ENCODE peak calls at places on chromosomes 16 and 17, in ten cellular contexts. One of them, this sample, is unnamed.

GRCh38 chr17:69608808-69609494 is 194.5 kb downstream of the MAP2K6 start:
- DNase-seq in HEK293T: no peak
- DNase-seq in caudate nucleus: no peak
- DNase-seq in IMR-90: peak; percentile 96
- DNase-seq in CD4-positive, alpha-beta T cell: no peak
- DNase-seq in DMS79 treated with DMSO at 0.1 percent for 48 hours: no peak
- DNase-seq in GM10248: no peak
- DNase-seq in A549: peak; percentile 60
- DNase-seq in NCI-H1417: no peak
- DNase-seq in activated naive CD4-positive, alpha-beta T cell: no peak
- DNase-seq in this sample: no peak

GRCh38 chr17:72592242-72592966 is 471.6 kb downstream of the SOX9 start:
- DNase-seq in HEK293T: peak; percentile 96
- DNase-seq in caudate nucleus: peak; percentile 66
- DNase-seq in IMR-90: peak; percentile 84
- DNase-seq in CD4-positive, alpha-beta T cell: peak; percentile 10
- DNase-seq in DMS79 treated with DMSO at 0.1 percent for 48 hours: peak; percentile 55
- DNase-seq in GM10248: peak; percentile 77
- DNase-seq in A549: peak; percentile 90
- DNase-seq in NCI-H1417: peak; percentile 87
- DNase-seq in activated naive CD4-positive, alpha-beta T cell: no peak
- DNase-seq in this sample: peak; percentile 39

GRCh38 chr17:4934173-4934979 is 2.3 kb downstream of the GP1BA start:
- DNase-seq in HEK293T: no peak
- DNase-seq in caudate nucleus: no peak
- DNase-seq in IMR-90: peak; percentile 38
- DNase-seq in CD4-positive, alpha-beta T cell: no peak
- DNase-seq in DMS79 treated with DMSO at 0.1 percent for 48 hours: peak; percentile 67
- DNase-seq in GM10248: peak; percentile 46
- DNase-seq in A549: no peak
- DNase-seq in NCI-H1417: no peak
- DNase-seq in activated naive CD4-positive, alpha-beta T cell: no peak
- DNase-seq in this sample: peak; percentile 40

GRCh38 chr17:82545071-82545462 is 25.5 kb downstream of the FOXK2 start:
- DNase-seq in HEK293T: no peak
- DNase-seq in caudate nucleus: no peak
- DNase-seq in IMR-90: no peak
- DNase-seq in CD4-positive, alpha-beta T cell: no peak
- DNase-seq in DMS79 treated with DMSO at 0.1 percent for 48 hours: no peak
- DNase-seq in GM10248: no peak
- DNase-seq in A549: no peak
- DNase-seq in NCI-H1417: no peak
- DNase-seq in activated naive CD4-positive, alpha-beta T cell: no peak
- DNase-seq in this sample: no peak

GRCh38 chr17:48636177-48637018 is 10.2 kb upstream of the HOXB9 start:
- DNase-seq in HEK293T: peak; percentile 78
- DNase-seq in caudate nucleus: no peak
- DNase-seq in IMR-90: peak; percentile 48
- DNase-seq in CD4-positive, alpha-beta T cell: peak; percentile 45
- DNase-seq in DMS79 treated with DMSO at 0.1 percent for 48 hours: no peak
- DNase-seq in GM10248: peak; percentile 82
- DNase-seq in A549: peak; percentile 97
- DNase-seq in NCI-H1417: no peak
- DNase-seq in activated naive CD4-positive, alpha-beta T cell: no peak
- DNase-seq in this sample: peak; percentile 84

GRCh38 chr17:19238167-19238505 is 970 bp downstream of the EPN2 start:
- DNase-seq in HEK293T: peak; percentile 27
- DNase-seq in caudate nucleus: no peak
- DNase-seq in IMR-90: no peak
- DNase-seq in CD4-positive, alpha-beta T cell: no peak
- DNase-seq in DMS79 treated with DMSO at 0.1 percent for 48 hours: no peak
- DNase-seq in GM10248: peak; percentile 35
- DNase-seq in A549: peak; percentile 31
- DNase-seq in NCI-H1417: peak; percentile 43
- DNase-seq in activated naive CD4-positive, alpha-beta T cell: no peak
- DNase-seq in this sample: no peak

GRCh38 chr17:8621585-8621984 is 8.9 kb downstream of the MYH10 start:
- DNase-seq in HEK293T: no peak
- DNase-seq in caudate nucleus: no peak
- DNase-seq in IMR-90: peak; percentile 59
- DNase-seq in CD4-positive, alpha-beta T cell: no peak
- DNase-seq in DMS79 treated with DMSO at 0.1 percent for 48 hours: no peak
- DNase-seq in GM10248: peak; percentile 30
- DNase-seq in A549: no peak
- DNase-seq in NCI-H1417: no peak
- DNase-seq in activated naive CD4-positive, alpha-beta T cell: no peak
- DNase-seq in this sample: no peak

GRCh38 chr16:62014534-62014933 is 21.7 kb downstream of the CDH8 start:
- DNase-seq in HEK293T: no peak
- DNase-seq in caudate nucleus: no peak
- DNase-seq in IMR-90: no peak
- DNase-seq in CD4-positive, alpha-beta T cell: no peak
- DNase-seq in DMS79 treated with DMSO at 0.1 percent for 48 hours: peak; percentile 70
- DNase-seq in GM10248: no peak
- DNase-seq in A549: no peak
- DNase-seq in NCI-H1417: peak; percentile 95
- DNase-seq in activated naive CD4-positive, alpha-beta T cell: no peak
- DNase-seq in this sample: no peak

GRCh38 chr17:72812823-72813222 is 279.7 kb downstream of the SLC39A11 start:
- DNase-seq in HEK293T: no peak
- DNase-seq in caudate nucleus: no peak
- DNase-seq in IMR-90: peak; percentile 86
- DNase-seq in CD4-positive, alpha-beta T cell: no peak
- DNase-seq in DMS79 treated with DMSO at 0.1 percent for 48 hours: no peak
- DNase-seq in GM10248: no peak
- DNase-seq in A549: no peak
- DNase-seq in NCI-H1417: no peak
- DNase-seq in activated naive CD4-positive, alpha-beta T cell: no peak
- DNase-seq in this sample: no peak

GRCh38 chr16:86011532-86011931 is 112.6 kb downstream of the IRF8 start:
- DNase-seq in HEK293T: no peak
- DNase-seq in caudate nucleus: no peak
- DNase-seq in IMR-90: no peak
- DNase-seq in CD4-positive, alpha-beta T cell: no peak
- DNase-seq in DMS79 treated with DMSO at 0.1 percent for 48 hours: no peak
- DNase-seq in GM10248: peak; percentile 42
- DNase-seq in A549: no peak
- DNase-seq in NCI-H1417: no peak
- DNase-seq in activated naive CD4-positive, alpha-beta T cell: no peak
- DNase-seq in this sample: no peak

GRCh38 chr17:29959658-29960337 is 18.4 kb downstream of the EFCAB5 start:
- DNase-seq in HEK293T: no peak
- DNase-seq in caudate nucleus: no peak
- DNase-seq in IMR-90: peak; percentile 1
- DNase-seq in CD4-positive, alpha-beta T cell: no peak
- DNase-seq in DMS79 treated with DMSO at 0.1 percent for 48 hours: no peak
- DNase-seq in GM10248: no peak
- DNase-seq in A549: peak; percentile 28
- DNase-seq in NCI-H1417: no peak
- DNase-seq in activated naive CD4-positive, alpha-beta T cell: no peak
- DNase-seq in this sample: no peak

GRCh38 chr17:76865174-76865573 is 3.0 kb upstream of the MGAT5B start:
- DNase-seq in HEK293T: no peak
- DNase-seq in caudate nucleus: no peak
- DNase-seq in IMR-90: no peak
- DNase-seq in CD4-positive, alpha-beta T cell: no peak
- DNase-seq in DMS79 treated with DMSO at 0.1 percent for 48 hours: peak; percentile 83
- DNase-seq in GM10248: no peak
- DNase-seq in A549: no peak
- DNase-seq in NCI-H1417: no peak
- DNase-seq in activated naive CD4-positive, alpha-beta T cell: no peak
- DNase-seq in this sample: no peak

GRCh38 chr17:81577278-81578000 is 25.3 kb upstream of the FAAP100 start:
- DNase-seq in HEK293T: no peak
- DNase-seq in caudate nucleus: no peak
- DNase-seq in IMR-90: no peak
- DNase-seq in CD4-positive, alpha-beta T cell: no peak
- DNase-seq in DMS79 treated with DMSO at 0.1 percent for 48 hours: no peak
- DNase-seq in GM10248: no peak
- DNase-seq in A549: peak; percentile 76
- DNase-seq in NCI-H1417: no peak
- DNase-seq in activated naive CD4-positive, alpha-beta T cell: no peak
- DNase-seq in this sample: no peak

GRCh38 chr17:44004077-44004760 is at the start of gene NAGS:
- DNase-seq in HEK293T: no peak
- DNase-seq in caudate nucleus: no peak
- DNase-seq in IMR-90: no peak
- DNase-seq in CD4-positive, alpha-beta T cell: no peak
- DNase-seq in DMS79 treated with DMSO at 0.1 percent for 48 hours: peak; percentile 34
- DNase-seq in GM10248: no peak
- DNase-seq in A549: no peak
- DNase-seq in NCI-H1417: peak; percentile 38
- DNase-seq in activated naive CD4-positive, alpha-beta T cell: no peak
- DNase-seq in this sample: peak; percentile 63

GRCh38 chr17:20997711-20998570 is 44.9 kb downstream of the USP22 start:
- DNase-seq in HEK293T: no peak
- DNase-seq in caudate nucleus: no peak
- DNase-seq in IMR-90: no peak
- DNase-seq in CD4-positive, alpha-beta T cell: no peak
- DNase-seq in DMS79 treated with DMSO at 0.1 percent for 48 hours: no peak
- DNase-seq in GM10248: no peak
- DNase-seq in A549: no peak
- DNase-seq in NCI-H1417: peak; percentile 11
- DNase-seq in activated naive CD4-positive, alpha-beta T cell: no peak
- DNase-seq in this sample: no peak

GRCh38 chr16:46745594-46745993 is 2.5 kb downstream of the MYLK3 start:
- DNase-seq in HEK293T: no peak
- DNase-seq in caudate nucleus: no peak
- DNase-seq in IMR-90: no peak
- DNase-seq in CD4-positive, alpha-beta T cell: no peak
- DNase-seq in DMS79 treated with DMSO at 0.1 percent for 48 hours: no peak
- DNase-seq in GM10248: no peak
- DNase-seq in A549: no peak
- DNase-seq in NCI-H1417: peak; percentile 30
- DNase-seq in activated naive CD4-positive, alpha-beta T cell: no peak
- DNase-seq in this sample: no peak

GRCh38 chr17:33302394-33302793 is 9.3 kb upstream of the ASIC2 start:
- DNase-seq in HEK293T: no peak
- DNase-seq in caudate nucleus: no peak
- DNase-seq in IMR-90: no peak
- DNase-seq in CD4-positive, alpha-beta T cell: no peak
- DNase-seq in DMS79 treated with DMSO at 0.1 percent for 48 hours: no peak
- DNase-seq in GM10248: no peak
- DNase-seq in A549: no peak
- DNase-seq in NCI-H1417: no peak
- DNase-seq in activated naive CD4-positive, alpha-beta T cell: no peak
- DNase-seq in this sample: no peak

GRCh38 chr17:9389116-9389515 is 186.5 kb downstream of the STX8 start:
- DNase-seq in HEK293T: no peak
- DNase-seq in caudate nucleus: no peak
- DNase-seq in IMR-90: peak; percentile 97
- DNase-seq in CD4-positive, alpha-beta T cell: no peak
- DNase-seq in DMS79 treated with DMSO at 0.1 percent for 48 hours: no peak
- DNase-seq in GM10248: peak; percentile 69
- DNase-seq in A549: peak; percentile 53
- DNase-seq in NCI-H1417: no peak
- DNase-seq in activated naive CD4-positive, alpha-beta T cell: no peak
- DNase-seq in this sample: no peak

GRCh38 chr17:68981288-68981687 is 26.1 kb upstream of the ABCA8 start:
- DNase-seq in HEK293T: no peak
- DNase-seq in caudate nucleus: no peak
- DNase-seq in IMR-90: peak; percentile 36
- DNase-seq in CD4-positive, alpha-beta T cell: no peak
- DNase-seq in DMS79 treated with DMSO at 0.1 percent for 48 hours: no peak
- DNase-seq in GM10248: no peak
- DNase-seq in A549: no peak
- DNase-seq in NCI-H1417: no peak
- DNase-seq in activated naive CD4-positive, alpha-beta T cell: no peak
- DNase-seq in this sample: no peak

GRCh38 chr17:59746849-59747445 is 39.5 kb downstream of the VMP1 start:
- DNase-seq in HEK293T: peak; percentile 18
- DNase-seq in caudate nucleus: no peak
- DNase-seq in IMR-90: peak; percentile 71
- DNase-seq in CD4-positive, alpha-beta T cell: no peak
- DNase-seq in DMS79 treated with DMSO at 0.1 percent for 48 hours: peak; percentile 0
- DNase-seq in GM10248: peak; percentile 50
- DNase-seq in A549: peak; percentile 82
- DNase-seq in NCI-H1417: peak; percentile 44
- DNase-seq in activated naive CD4-positive, alpha-beta T cell: no peak
- DNase-seq in this sample: peak; percentile 22

GRCh38 chr16:4184038-4184702 is 57.7 kb downstream of the SRL start:
- DNase-seq in HEK293T: no peak
- DNase-seq in caudate nucleus: no peak
- DNase-seq in IMR-90: no peak
- DNase-seq in CD4-positive, alpha-beta T cell: no peak
- DNase-seq in DMS79 treated with DMSO at 0.1 percent for 48 hours: no peak
- DNase-seq in GM10248: no peak
- DNase-seq in A549: no peak
- DNase-seq in NCI-H1417: no peak
- DNase-seq in activated naive CD4-positive, alpha-beta T cell: no peak
- DNase-seq in this sample: no peak

GRCh38 chr17:17381438-17382059 is 78.4 kb downstream of the NT5M start:
- DNase-seq in HEK293T: no peak
- DNase-seq in caudate nucleus: no peak
- DNase-seq in IMR-90: no peak
- DNase-seq in CD4-positive, alpha-beta T cell: no peak
- DNase-seq in DMS79 treated with DMSO at 0.1 percent for 48 hours: no peak
- DNase-seq in GM10248: no peak
- DNase-seq in A549: no peak
- DNase-seq in NCI-H1417: peak; percentile 12
- DNase-seq in activated naive CD4-positive, alpha-beta T cell: no peak
- DNase-seq in this sample: no peak

GRCh38 chr17:66214893-66215528 is 14.2 kb downstream of the APOH start:
- DNase-seq in HEK293T: no peak
- DNase-seq in caudate nucleus: no peak
- DNase-seq in IMR-90: no peak
- DNase-seq in CD4-positive, alpha-beta T cell: no peak
- DNase-seq in DMS79 treated with DMSO at 0.1 percent for 48 hours: peak; percentile 26
- DNase-seq in GM10248: no peak
- DNase-seq in A549: no peak
- DNase-seq in NCI-H1417: peak; percentile 83
- DNase-seq in activated naive CD4-positive, alpha-beta T cell: no peak
- DNase-seq in this sample: no peak

This sample was measured in K562.